ENCODE peak calls at places on chromosome 19, in four cellular contexts. N is GOT3, X is ELR, M is HCEC 1CT. V is an unnamed sample.

GRCh38 chr19:51607077-51607476 is 23.1 kb downstream of the SIGLEC5 start:
- DNase-seq in X (no peak), N (no peak), M (no peak), V (no peak)

GRCh38 chr19:43767316-43767715 is 12.6 kb upstream of the SMG9 start:
- DNase-seq in X (no peak), M (no peak), N (no peak), V (no peak)

GRCh38 chr19:29811125-29812079 is at the start of gene CCNE1:
- DNase-seq in X (peak), N (peak), M (peak), V (peak)

GRCh38 chr19:29497686-29498436 is 27.9 kb upstream of the VSTM2B start:
- DNase-seq in X (no peak), M (no peak), N (no peak), V (no peak)

GRCh38 chr19:11023635-11024168 is 62.9 kb downstream of the SMARCA4 start:
- DNase-seq in M (no peak), X (no peak), N (no peak), V (no peak)

GRCh38 chr19:46890423-46891170 is 29.8 kb downstream of the ARHGAP35 start:
- DNase-seq in X (peak), N (peak), M (peak), V (peak)

GRCh38 chr19:39705578-39706188 is 1.4 kb downstream of the LGALS14 start:
- DNase-seq in N (no peak), X (no peak), M (no peak), V (no peak)

GRCh38 chr19:42655748-42656147 is 61.0 kb upstream of the CEACAM8 start:
- DNase-seq in N (no peak), M (no peak), X (no peak), V (no peak)

GRCh38 chr19:5002143-5002542 is 33.2 kb downstream of the KDM4B start:
- DNase-seq in M (peak), N (no peak), X (peak), V (peak)

GRCh38 chr19:10290876-10291553 is 1.3 kb downstream of the ICAM5 start:
- DNase-seq in N (no peak), X (peak), M (no peak), V (no peak)

GRCh38 chr19:16895467-16896097 is 6.8 kb downstream of the F2RL3 start:
- DNase-seq in M (no peak), N (no peak), X (no peak), V (no peak)